ENCODE peak calls at places on chromosomes 13 and 19, in ten cellular contexts. D is HS-5; V is NCI-H345; J is ovary; W is stromal cell of bone marrow; A is BE2C; C is right atrium auricular region; X is activated CD4-positive, alpha-beta T cell treated with anti-CD3 and anti-CD28 coated beads for 24 hours; P is astrocyte of the spinal cord; O is CD8-positive, alpha-beta memory T cell. E is an unnamed sample.

GRCh38 chr13:107057028-107057427 is 489.1 kb upstream of the ARGLU1 start:
- DNase-seq in D (no peak), V (no peak), J (no peak), W (no peak), A (no peak), C (no peak), X (no peak), P (no peak), O (no peak), E (no peak)

GRCh38 chr19:14337510-14337909 is 43.7 kb upstream of the ADGRE5 start:
- DNase-seq in D (no peak), V (peak; percentile 7), J (no peak), W (no peak), A (peak; percentile 58), C (no peak), X (peak; percentile 24), P (no peak), O (peak; percentile 31), E (peak; percentile 37)

GRCh38 chr13:66543780-66544179 is 686.4 kb downstream of the PCDH9 start:
- DNase-seq in D (no peak), V (no peak), J (no peak), W (no peak), A (no peak), C (no peak), X (no peak), P (no peak), O (no peak), E (no peak)

GRCh38 chr19:50833802-50834167 is 411 bp upstream of the KLK15 start:
- DNase-seq in D (no peak), V (no peak), J (no peak), W (no peak), A (no peak), C (no peak), X (no peak), P (no peak), O (no peak), E (no peak)

GRCh38 chr13:53137777-53138176 is 109.2 kb downstream of the OLFM4 start:
- DNase-seq in D (peak; percentile 14), V (no peak), J (peak; percentile 39), W (peak; percentile 49), A (no peak), C (no peak), X (no peak), P (peak; percentile 3), O (no peak), E (no peak)

GRCh38 chr19:1232652-1233360 is 5.0 kb downstream of the CBARP start:
- DNase-seq in D (no peak), V (no peak), J (peak; percentile 78), W (no peak), A (no peak), C (no peak), X (no peak), P (peak; percentile 42), O (no peak), E (no peak)

GRCh38 chr13:106473174-106473573 is 62.3 kb downstream of the EFNB2 start:
- DNase-seq in D (no peak), V (no peak), J (no peak), W (no peak), A (peak; percentile 30), C (no peak), X (no peak), P (no peak), O (no peak), E (no peak)

GRCh38 chr13:36430247-36431203 is 1.8 kb upstream of the CCNA1 start:
- DNase-seq in D (no peak), V (no peak), J (no peak), W (no peak), A (no peak), C (no peak), X (no peak), P (no peak), O (no peak), E (no peak)

GRCh38 chr19:47430041-47430802 is 10.9 kb upstream of the MEIS3 start:
- DNase-seq in D (no peak), V (no peak), J (no peak), W (no peak), A (no peak), C (no peak), X (no peak), P (peak; percentile 38), O (no peak), E (no peak)

GRCh38 chr13:114031631-114032030 is 57.8 kb upstream of the C13orf46 start:
- DNase-seq in D (no peak), V (no peak), J (no peak), W (no peak), A (no peak), C (no peak), X (no peak), P (no peak), O (no peak), E (no peak)

GRCh38 chr19:53879145-53880037 is 2.6 kb upstream of the PRKCG start:
- DNase-seq in D (no peak), V (no peak), J (peak; percentile 95), W (peak; percentile 76), A (peak; percentile 98), C (peak; percentile 95), X (peak; percentile 79), P (peak; percentile 91), O (peak; percentile 76), E (peak; percentile 63)

GRCh38 chr19:5466814-5467291 is 11.6 kb downstream of the ZNRF4 start:
- DNase-seq in D (no peak), V (peak; percentile 8), J (no peak), W (no peak), A (peak; percentile 40), C (no peak), X (no peak), P (no peak), O (no peak), E (no peak)

GRCh38 chr13:105721056-105721455 is 814.4 kb downstream of the EFNB2 start:
- DNase-seq in D (no peak), V (no peak), J (no peak), W (peak; percentile 48), A (no peak), C (no peak), X (no peak), P (peak; percentile 43), O (no peak), E (no peak)

GRCh38 chr19:53772943-53773342 is 51.2 kb downstream of the NLRP12 start:
- DNase-seq in D (peak; percentile 35), V (peak; percentile 8), J (peak; percentile 44), W (peak; percentile 33), A (peak; percentile 59), C (peak; percentile 65), X (peak; percentile 29), P (peak; percentile 43), O (peak; percentile 24), E (peak; percentile 17)

GRCh38 chr19:3047307-3048189 is 14.7 kb downstream of the TLE5 start:
- DNase-seq in D (no peak), V (peak; percentile 94), J (peak; percentile 93), W (peak; percentile 54), A (peak; percentile 65), C (peak; percentile 96), X (peak; percentile 54), P (peak; percentile 69), O (peak; percentile 71), E (peak; percentile 66)

GRCh38 chr19:18441804-18442788 is 4.2 kb upstream of the ISYNA1 start:
- DNase-seq in D (no peak), V (no peak), J (no peak), W (no peak), A (no peak), C (no peak), X (no peak), P (no peak), O (no peak), E (peak; percentile 54)

GRCh38 chr19:2255982-2256685 is at the start of gene JSRP1:
- DNase-seq in D (no peak), V (no peak), J (no peak), W (no peak), A (peak; percentile 29), C (no peak), X (no peak), P (no peak), O (no peak), E (no peak)

GRCh38 chr13:21079761-21080730 is 18.7 kb upstream of the LATS2 start:
- DNase-seq in D (peak; percentile 72), V (no peak), J (no peak), W (peak; percentile 77), A (no peak), C (peak; percentile 73), X (no peak), P (peak; percentile 88), O (no peak), E (no peak)

GRCh38 chr13:51684076-51684475 is 99.8 kb downstream of the WDFY2 start:
- DNase-seq in D (no peak), V (no peak), J (no peak), W (peak; percentile 69), A (no peak), C (no peak), X (no peak), P (peak; percentile 60), O (no peak), E (no peak)

GRCh38 chr13:90640976-90641375 is 706.5 kb upstream of the MIR17HG start:
- DNase-seq in D (no peak), V (no peak), J (no peak), W (no peak), A (no peak), C (no peak), X (no peak), P (peak; percentile 51), O (no peak), E (no peak)

GRCh38 chr13:31912641-31913401 is 118.8 kb upstream of the FRY start:
- DNase-seq in D (no peak), V (no peak), J (no peak), W (no peak), A (peak; percentile 27), C (no peak), X (no peak), P (no peak), O (no peak), E (no peak)

GRCh38 chr13:39210961-39211534 is 172.8 kb downstream of the NHLRC3 start:
- DNase-seq in D (peak; percentile 9), V (no peak), J (no peak), W (no peak), A (no peak), C (no peak), X (no peak), P (no peak), O (no peak), E (no peak)

GRCh38 chr19:49506575-49507105 is 5.8 kb upstream of the FCGRT start:
- DNase-seq in D (no peak), V (peak; percentile 36), J (no peak), W (no peak), A (peak; percentile 83), C (no peak), X (no peak), P (no peak), O (peak; percentile 78), E (peak; percentile 72)

GRCh38 chr19:42130254-42130573 is 2.0 kb downstream of the POU2F2 start:
- DNase-seq in D (no peak), V (no peak), J (no peak), W (no peak), A (no peak), C (no peak), X (no peak), P (no peak), O (no peak), E (no peak)

GRCh38 chr13:97768134-97768533 is 185.3 kb upstream of the IPO5 start:
- DNase-seq in D (no peak), V (no peak), J (no peak), W (no peak), A (no peak), C (no peak), X (no peak), P (no peak), O (no peak), E (no peak)

GRCh38 chr19:588758-589692 is 656 bp upstream of the HCN2 start:
- DNase-seq in D (no peak), V (peak; percentile 80), J (no peak), W (no peak), A (peak; percentile 46), C (no peak), X (no peak), P (no peak), O (peak; percentile 28), E (no peak)

GRCh38 chr19:38228491-38229439 is 4.7 kb upstream of the DPF1 start:
- DNase-seq in D (no peak), V (peak; percentile 65), J (no peak), W (no peak), A (peak; percentile 88), C (no peak), X (no peak), P (no peak), O (no peak), E (no peak)